ENCODE peak calls at places on chromosomes 6 and 20, in six cellular contexts. One of them, this sample, is unnamed. For H3K4me1, the result is how much of the 10 kb centered on the place peaks cover.

GRCh38 chr6:139711714-139712585 is 337.5 kb upstream of the CITED2 start:
- DNase-seq in mucosa of descending colon: no peak
- DNase-seq in CD8-positive, alpha-beta memory T cell: no peak
- DNase-seq in heart right ventricle: no peak
- DNase-seq in lower lobe of right lung: no peak
- DNase-seq in RWPE2: no peak
- DNase-seq in this sample: no peak

GRCh38 chr6:154539593-154540269 is 29.2 kb upstream of the CNKSR3 start:
- DNase-seq in mucosa of descending colon: no peak
- DNase-seq in CD8-positive, alpha-beta memory T cell: no peak
- DNase-seq in heart right ventricle: no peak
- DNase-seq in lower lobe of right lung: no peak
- DNase-seq in RWPE2: no peak
- DNase-seq in this sample: no peak

GRCh38 chr20:25624500-25624939 is 706 bp upstream of the NANP start:
- DNase-seq in mucosa of descending colon: no peak
- DNase-seq in CD8-positive, alpha-beta memory T cell: no peak
- DNase-seq in heart right ventricle: no peak
- DNase-seq in lower lobe of right lung: no peak
- DNase-seq in RWPE2: no peak
- DNase-seq in this sample: no peak

GRCh38 chr6:108710046-108710445 is 138.2 kb upstream of the ARMC2 start:
- DNase-seq in mucosa of descending colon: no peak
- DNase-seq in CD8-positive, alpha-beta memory T cell: no peak
- DNase-seq in heart right ventricle: no peak
- DNase-seq in lower lobe of right lung: no peak
- DNase-seq in RWPE2: no peak
- DNase-seq in this sample: no peak

GRCh38 chr6:17349437-17349836 is 44.0 kb upstream of the CAP2 start:
- DNase-seq in mucosa of descending colon: no peak
- DNase-seq in CD8-positive, alpha-beta memory T cell: no peak
- DNase-seq in heart right ventricle: no peak
- DNase-seq in lower lobe of right lung: no peak
- DNase-seq in RWPE2: no peak
- DNase-seq in this sample: no peak

GRCh38 chr6:151958332-151958731 is 150.8 kb downstream of the ESR1 start:
- DNase-seq in mucosa of descending colon: no peak
- DNase-seq in CD8-positive, alpha-beta memory T cell: no peak
- DNase-seq in heart right ventricle: no peak
- DNase-seq in lower lobe of right lung: no peak
- DNase-seq in RWPE2: no peak
- DNase-seq in this sample: no peak

GRCh38 chr20:36614781-36615557 is 9.4 kb downstream of the RAB5IF start:
- DNase-seq in mucosa of descending colon: no peak
- DNase-seq in CD8-positive, alpha-beta memory T cell: no peak
- DNase-seq in heart right ventricle: no peak
- DNase-seq in lower lobe of right lung: no peak
- DNase-seq in RWPE2: peak
- DNase-seq in this sample: no peak

GRCh38 chr20:31830406-31830981 is 11.3 kb downstream of the MYLK2 start:
- DNase-seq in mucosa of descending colon: no peak
- DNase-seq in CD8-positive, alpha-beta memory T cell: no peak
- DNase-seq in heart right ventricle: no peak
- DNase-seq in lower lobe of right lung: no peak
- DNase-seq in RWPE2: peak
- DNase-seq in this sample: no peak

GRCh38 chr20:49791165-49791564 is 21.5 kb upstream of the SLC9A8 start:
- DNase-seq in mucosa of descending colon: no peak
- DNase-seq in CD8-positive, alpha-beta memory T cell: no peak
- DNase-seq in heart right ventricle: no peak
- DNase-seq in lower lobe of right lung: no peak
- DNase-seq in RWPE2: no peak
- DNase-seq in this sample: no peak

GRCh38 chr6:36463686-36464085 is 20.9 kb downstream of the KCTD20 start:
- DNase-seq in mucosa of descending colon: no peak
- DNase-seq in CD8-positive, alpha-beta memory T cell: no peak
- DNase-seq in heart right ventricle: no peak
- DNase-seq in lower lobe of right lung: no peak
- DNase-seq in RWPE2: no peak
- DNase-seq in this sample: no peak

GRCh38 chr6:143539723-143540122 is 28.2 kb upstream of the FUCA2 start:
- DNase-seq in mucosa of descending colon: no peak
- DNase-seq in CD8-positive, alpha-beta memory T cell: no peak
- DNase-seq in heart right ventricle: no peak
- DNase-seq in lower lobe of right lung: no peak
- DNase-seq in RWPE2: no peak
- DNase-seq in this sample: no peak

GRCh38 chr6:89749918-89750317 is 69.7 kb downstream of the MDN1 start:
- DNase-seq in mucosa of descending colon: no peak
- DNase-seq in CD8-positive, alpha-beta memory T cell: no peak
- DNase-seq in heart right ventricle: no peak
- DNase-seq in lower lobe of right lung: no peak
- DNase-seq in RWPE2: no peak
- DNase-seq in this sample: no peak

GRCh38 chr6:154403803-154404202 is 47.2 kb upstream of the IPCEF1 start:
- DNase-seq in mucosa of descending colon: peak
- DNase-seq in CD8-positive, alpha-beta memory T cell: no peak
- DNase-seq in heart right ventricle: no peak
- DNase-seq in lower lobe of right lung: no peak
- DNase-seq in RWPE2: no peak
- DNase-seq in this sample: no peak

GRCh38 chr20:4813839-4814695 is 92.4 kb downstream of the PRND start:
- DNase-seq in mucosa of descending colon: peak
- DNase-seq in CD8-positive, alpha-beta memory T cell: peak
- DNase-seq in heart right ventricle: no peak
- DNase-seq in lower lobe of right lung: no peak
- DNase-seq in RWPE2: no peak
- DNase-seq in this sample: no peak

GRCh38 chr6:116483616-116484015 is 22.4 kb downstream of the CALHM6 start:
- DNase-seq in mucosa of descending colon: no peak
- DNase-seq in CD8-positive, alpha-beta memory T cell: no peak
- DNase-seq in heart right ventricle: no peak
- DNase-seq in lower lobe of right lung: no peak
- DNase-seq in RWPE2: no peak
- DNase-seq in this sample: no peak

GRCh38 chr6:129140571-129140970 is 257.6 kb downstream of the LAMA2 start:
- DNase-seq in mucosa of descending colon: peak
- DNase-seq in CD8-positive, alpha-beta memory T cell: no peak
- DNase-seq in heart right ventricle: no peak
- DNase-seq in lower lobe of right lung: no peak
- DNase-seq in RWPE2: no peak
- DNase-seq in this sample: no peak

GRCh38 chr6:148831064-148831463 is 84.2 kb downstream of the UST start:
- DNase-seq in mucosa of descending colon: peak
- DNase-seq in CD8-positive, alpha-beta memory T cell: peak
- DNase-seq in heart right ventricle: no peak
- DNase-seq in lower lobe of right lung: no peak
- DNase-seq in RWPE2: no peak
- DNase-seq in this sample: no peak

GRCh38 chr6:168232989-168233874 is 86.3 kb downstream of the DACT2 start:
- DNase-seq in mucosa of descending colon: no peak
- DNase-seq in CD8-positive, alpha-beta memory T cell: no peak
- DNase-seq in heart right ventricle: no peak
- DNase-seq in lower lobe of right lung: no peak
- DNase-seq in RWPE2: no peak
- DNase-seq in this sample: no peak

GRCh38 chr20:47418061-47418616 is 61.6 kb upstream of the ZMYND8 start:
- DNase-seq in mucosa of descending colon: no peak
- DNase-seq in CD8-positive, alpha-beta memory T cell: no peak
- DNase-seq in heart right ventricle: no peak
- DNase-seq in lower lobe of right lung: no peak
- DNase-seq in RWPE2: no peak
- DNase-seq in this sample: no peak

GRCh38 chr20:20340443-20340842 is 27.5 kb upstream of the INSM1 start:
- DNase-seq in mucosa of descending colon: no peak
- DNase-seq in CD8-positive, alpha-beta memory T cell: no peak
- DNase-seq in heart right ventricle: no peak
- DNase-seq in lower lobe of right lung: no peak
- DNase-seq in RWPE2: no peak
- DNase-seq in this sample: no peak

GRCh38 chr20:4794846-4795245 is 73.1 kb downstream of the PRND start:
- DNase-seq in mucosa of descending colon: no peak
- DNase-seq in CD8-positive, alpha-beta memory T cell: no peak
- DNase-seq in heart right ventricle: no peak
- DNase-seq in lower lobe of right lung: no peak
- DNase-seq in RWPE2: peak
- DNase-seq in this sample: no peak

GRCh38 chr6:13434777-13435176 is 52.6 kb downstream of the GFOD1 start:
- DNase-seq in mucosa of descending colon: no peak
- DNase-seq in CD8-positive, alpha-beta memory T cell: no peak
- DNase-seq in heart right ventricle: no peak
- DNase-seq in lower lobe of right lung: no peak
- DNase-seq in RWPE2: no peak
- DNase-seq in this sample: no peak

GRCh38 chr6:13434455-13434775 is 53.0 kb downstream of the GFOD1 start:
- DNase-seq in mucosa of descending colon: no peak
- DNase-seq in CD8-positive, alpha-beta memory T cell: no peak
- DNase-seq in heart right ventricle: no peak
- DNase-seq in lower lobe of right lung: no peak
- DNase-seq in RWPE2: no peak
- DNase-seq in this sample: no peak

GRCh38 chr6:13436691-13437568 is 50.5 kb downstream of the GFOD1 start:
- DNase-seq in mucosa of descending colon: no peak
- DNase-seq in CD8-positive, alpha-beta memory T cell: no peak
- DNase-seq in heart right ventricle: no peak
- DNase-seq in lower lobe of right lung: no peak
- DNase-seq in RWPE2: no peak
- DNase-seq in this sample: no peak

GRCh38 chr6:13435477-13435876 is 51.9 kb downstream of the GFOD1 start:
- DNase-seq in mucosa of descending colon: no peak
- DNase-seq in CD8-positive, alpha-beta memory T cell: no peak
- DNase-seq in heart right ventricle: no peak
- DNase-seq in lower lobe of right lung: no peak
- DNase-seq in RWPE2: no peak
- DNase-seq in this sample: no peak

GRCh38 chr6:13437597-13437996 is 49.8 kb downstream of the GFOD1 start:
- DNase-seq in mucosa of descending colon: no peak
- DNase-seq in CD8-positive, alpha-beta memory T cell: no peak
- DNase-seq in heart right ventricle: no peak
- DNase-seq in lower lobe of right lung: no peak
- DNase-seq in RWPE2: no peak
- DNase-seq in this sample: no peak
- H3K4me1 ChIP-seq in mucosa of descending colon: under half
- H3K4me1 ChIP-seq in CD8-positive, alpha-beta memory T cell: under half
- H3K4me1 ChIP-seq in heart right ventricle: under half
- H3K4me1 ChIP-seq in lower lobe of right lung: under half
- H3K4me1 ChIP-seq in RWPE2: under half
- H3K4me1 ChIP-seq in this sample: under half

GRCh38 chr6:52546678-52547077 is 30.2 kb downstream of the TRAM2 start:
- DNase-seq in mucosa of descending colon: no peak
- DNase-seq in CD8-positive, alpha-beta memory T cell: no peak
- DNase-seq in heart right ventricle: no peak
- DNase-seq in lower lobe of right lung: no peak
- DNase-seq in RWPE2: no peak
- DNase-seq in this sample: no peak
- H3K4me1 ChIP-seq in mucosa of descending colon: half or more
- H3K4me1 ChIP-seq in CD8-positive, alpha-beta memory T cell: under half
- H3K4me1 ChIP-seq in heart right ventricle: half or more
- H3K4me1 ChIP-seq in lower lobe of right lung: half or more
- H3K4me1 ChIP-seq in RWPE2: half or more
- H3K4me1 ChIP-seq in this sample: under half

DNA sequence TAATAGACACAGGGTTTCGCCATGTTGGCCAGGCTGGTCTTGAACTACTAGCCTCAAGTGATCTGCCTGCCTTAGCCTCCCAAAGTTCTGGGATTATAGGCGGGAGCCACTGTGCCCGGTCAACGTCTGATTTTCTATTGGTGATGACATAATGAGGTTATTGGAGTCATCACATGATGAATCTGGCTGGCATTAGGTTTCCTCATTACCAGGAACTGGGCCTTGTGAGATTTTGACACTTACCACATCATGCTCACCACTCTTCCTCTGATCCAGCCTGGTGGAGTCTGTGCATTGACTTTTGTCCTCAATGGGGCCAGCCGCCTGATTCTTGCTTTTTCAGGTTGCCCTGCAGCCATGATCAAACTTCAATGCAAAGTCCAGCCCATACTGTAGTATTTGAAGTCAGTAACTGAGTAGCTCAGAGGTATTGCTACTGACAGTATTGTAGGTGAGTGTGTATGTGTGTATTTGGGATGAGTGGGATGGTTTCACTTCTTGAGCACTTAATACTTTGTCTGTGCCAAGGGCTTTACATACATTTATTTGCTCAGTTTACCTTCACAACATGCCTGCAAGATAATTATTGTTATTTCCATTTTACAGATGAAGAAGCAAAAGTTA is 16.0 kb downstream of the ANKS1A start:
- DNase-seq in mucosa of descending colon: no peak
- DNase-seq in CD8-positive, alpha-beta memory T cell: no peak
- DNase-seq in heart right ventricle: no peak
- DNase-seq in lower lobe of right lung: no peak
- DNase-seq in RWPE2: no peak
- DNase-seq in this sample: no peak
- H3K4me1 ChIP-seq in mucosa of descending colon: under half
- H3K4me1 ChIP-seq in CD8-positive, alpha-beta memory T cell: under half
- H3K4me1 ChIP-seq in heart right ventricle: under half
- H3K4me1 ChIP-seq in lower lobe of right lung: under half
- H3K4me1 ChIP-seq in RWPE2: under half
- H3K4me1 ChIP-seq in this sample: under half

GRCh38 chr6:7215798-7216231 is 97.2 kb downstream of the SSR1 start:
- DNase-seq in mucosa of descending colon: no peak
- DNase-seq in CD8-positive, alpha-beta memory T cell: no peak
- DNase-seq in heart right ventricle: no peak
- DNase-seq in lower lobe of right lung: no peak
- DNase-seq in RWPE2: no peak
- DNase-seq in this sample: no peak
- H3K4me1 ChIP-seq in mucosa of descending colon: under half
- H3K4me1 ChIP-seq in CD8-positive, alpha-beta memory T cell: under half
- H3K4me1 ChIP-seq in heart right ventricle: under half
- H3K4me1 ChIP-seq in lower lobe of right lung: under half
- H3K4me1 ChIP-seq in RWPE2: under half
- H3K4me1 ChIP-seq in this sample: under half

GRCh38 chr6:43806041-43806757 is 36.2 kb downstream of the VEGFA start:
- DNase-seq in mucosa of descending colon: peak
- DNase-seq in CD8-positive, alpha-beta memory T cell: no peak
- DNase-seq in heart right ventricle: no peak
- DNase-seq in lower lobe of right lung: no peak
- DNase-seq in RWPE2: no peak
- DNase-seq in this sample: no peak
- H3K4me1 ChIP-seq in mucosa of descending colon: under half
- H3K4me1 ChIP-seq in CD8-positive, alpha-beta memory T cell: under half
- H3K4me1 ChIP-seq in heart right ventricle: under half
- H3K4me1 ChIP-seq in lower lobe of right lung: half or more
- H3K4me1 ChIP-seq in RWPE2: under half
- H3K4me1 ChIP-seq in this sample: under half

GRCh38 chr6:52516943-52517342 is 59.9 kb downstream of the TRAM2 start:
- DNase-seq in mucosa of descending colon: no peak
- DNase-seq in CD8-positive, alpha-beta memory T cell: no peak
- DNase-seq in heart right ventricle: no peak
- DNase-seq in lower lobe of right lung: no peak
- DNase-seq in RWPE2: no peak
- DNase-seq in this sample: no peak
- H3K4me1 ChIP-seq in mucosa of descending colon: under half
- H3K4me1 ChIP-seq in CD8-positive, alpha-beta memory T cell: under half
- H3K4me1 ChIP-seq in heart right ventricle: under half
- H3K4me1 ChIP-seq in lower lobe of right lung: under half
- H3K4me1 ChIP-seq in RWPE2: half or more
- H3K4me1 ChIP-seq in this sample: under half

This sample was measured in neuronal stem cell.